ENCODE peak calls at places on chromosomes 1 and 21, in four cellular contexts. One of them, this sample, is unnamed.
A peak's percentile ranks its signal among the peaks of the same experiment; 100 is the strongest.

GRCh38 chr1:87329756-87330200 is 1.1 kb downstream of the LMO4 start:
- DNase-seq in HepG2: no peak
- DNase-seq in K562: no peak
- DNase-seq in GM12878: no peak
- DNase-seq in this sample: no peak

GRCh38 chr1:246577720-246578106 is 11.5 kb downstream of the CNST start:
- DNase-seq in GM12878: no peak
- DNase-seq in K562: no peak
- DNase-seq in HepG2: no peak
- DNase-seq in this sample: no peak

GRCh38 chr1:201176931-201177330 is 13.7 kb upstream of the IGFN1 start:
- DNase-seq in GM12878: no peak
- DNase-seq in K562: no peak
- DNase-seq in HepG2: no peak
- DNase-seq in this sample: no peak

GRCh38 chr1:200808846-200809245 is 63.9 kb upstream of the GPR25 start:
- DNase-seq in GM12878: no peak
- DNase-seq in K562: no peak
- DNase-seq in HepG2: no peak
- DNase-seq in this sample: no peak

GRCh38 chr1:7159116-7159781 is 374.0 kb downstream of the CAMTA1 start:
- DNase-seq in K562: no peak
- DNase-seq in HepG2: peak; percentile 43
- DNase-seq in GM12878: no peak
- DNase-seq in this sample: no peak

GRCh38 chr21:38286739-38287426 is 30.1 kb downstream of the KCNJ15 start:
- DNase-seq in HepG2: no peak
- DNase-seq in GM12878: no peak
- DNase-seq in K562: no peak
- DNase-seq in this sample: no peak

GRCh38 chr1:108814343-108815125 is 42.4 kb downstream of the AKNAD1 start:
- DNase-seq in GM12878: no peak
- DNase-seq in K562: no peak
- DNase-seq in HepG2: no peak
- DNase-seq in this sample: no peak

GRCh38 chr1:66271904-66272254 is 262.1 kb upstream of the SGIP1 start:
- DNase-seq in HepG2: no peak
- DNase-seq in K562: no peak
- DNase-seq in GM12878: no peak
- DNase-seq in this sample: peak; percentile 25

GRCh38 chr1:62185677-62186076 is 9.0 kb upstream of the L1TD1 start:
- DNase-seq in GM12878: no peak
- DNase-seq in HepG2: no peak
- DNase-seq in K562: no peak
- DNase-seq in this sample: no peak

GRCh38 chr1:225918280-225918679 is 5.8 kb downstream of the PYCR2 start:
- DNase-seq in HepG2: no peak
- DNase-seq in K562: no peak
- DNase-seq in GM12878: no peak
- DNase-seq in this sample: no peak

GRCh38 chr1:23525558-23526174 is 5.4 kb downstream of the E2F2 start:
- DNase-seq in HepG2: no peak
- DNase-seq in K562: no peak
- DNase-seq in GM12878: no peak
- DNase-seq in this sample: no peak

GRCh38 chr1:218660678-218661053 is 315.5 kb downstream of the TGFB2 start:
- DNase-seq in K562: no peak
- DNase-seq in GM12878: no peak
- DNase-seq in HepG2: no peak
- DNase-seq in this sample: peak; percentile 61

GRCh38 chr1:114819869-114820268 is 34.8 kb upstream of the SYCP1 start:
- DNase-seq in HepG2: no peak
- DNase-seq in K562: no peak
- DNase-seq in GM12878: no peak
- DNase-seq in this sample: no peak

GRCh38 chr1:47627471-47628370 is 189.9 kb downstream of the FOXD2 start:
- DNase-seq in K562: no peak
- DNase-seq in GM12878: no peak
- DNase-seq in HepG2: no peak
- DNase-seq in this sample: no peak

GRCh38 chr1:34785875-34786470 is 5.0 kb downstream of the GJB3 start:
- DNase-seq in GM12878: no peak
- DNase-seq in HepG2: no peak
- DNase-seq in K562: no peak
- DNase-seq in this sample: no peak

GRCh38 chr1:26574018-26574417 is 44.5 kb downstream of the RPS6KA1 start:
- DNase-seq in GM12878: no peak
- DNase-seq in K562: no peak
- DNase-seq in HepG2: no peak
- DNase-seq in this sample: no peak

GRCh38 chr1:46757256-46757955 is 38.5 kb upstream of the EFCAB14 start:
- DNase-seq in HepG2: no peak
- DNase-seq in GM12878: no peak
- DNase-seq in K562: no peak
- DNase-seq in this sample: no peak

GRCh38 chr1:115300087-115300856 is 37.8 kb downstream of the NGF start:
- DNase-seq in HepG2: no peak
- DNase-seq in GM12878: no peak
- DNase-seq in K562: no peak
- DNase-seq in this sample: no peak

GRCh38 chr1:179817789-179818188 is 59.8 kb downstream of the TOR1AIP2 start:
- DNase-seq in GM12878: no peak
- DNase-seq in HepG2: no peak
- DNase-seq in K562: no peak
- DNase-seq in this sample: no peak

GRCh38 chr1:240139511-240139910 is 47.8 kb downstream of the FMN2 start:
- DNase-seq in K562: no peak
- DNase-seq in GM12878: no peak
- DNase-seq in HepG2: no peak
- DNase-seq in this sample: no peak

GRCh38 chr1:28437260-28437923 is 67.9 kb downstream of the PHACTR4 start:
- DNase-seq in HepG2: peak; percentile 58
- DNase-seq in K562: no peak
- DNase-seq in GM12878: no peak
- DNase-seq in this sample: no peak

GRCh38 chr1:1890506-1891348 is at the start of gene GNB1:
- DNase-seq in K562: peak; percentile 93
- DNase-seq in GM12878: peak; percentile 48
- DNase-seq in HepG2: peak; percentile 70
- DNase-seq in this sample: peak; percentile 84

GRCh38 chr21:38804617-38805281 is 980 bp upstream of the ETS2 start:
- DNase-seq in K562: peak; percentile 77
- DNase-seq in HepG2: no peak
- DNase-seq in GM12878: no peak
- DNase-seq in this sample: no peak

GRCh38 chr1:55773189-55773940 is 558.2 kb upstream of the USP24 start:
- DNase-seq in HepG2: no peak
- DNase-seq in K562: no peak
- DNase-seq in GM12878: no peak
- DNase-seq in this sample: no peak

GRCh38 chr21:33025106-33025470 is 647 bp upstream of the OLIG2 start:
- DNase-seq in GM12878: no peak
- DNase-seq in K562: no peak
- DNase-seq in HepG2: no peak
- DNase-seq in this sample: no peak

GRCh38 chr1:104163912-104164476 is 414.3 kb downstream of the AMY1C start:
- DNase-seq in K562: no peak
- DNase-seq in GM12878: no peak
- DNase-seq in HepG2: no peak
- DNase-seq in this sample: no peak

DNA sequence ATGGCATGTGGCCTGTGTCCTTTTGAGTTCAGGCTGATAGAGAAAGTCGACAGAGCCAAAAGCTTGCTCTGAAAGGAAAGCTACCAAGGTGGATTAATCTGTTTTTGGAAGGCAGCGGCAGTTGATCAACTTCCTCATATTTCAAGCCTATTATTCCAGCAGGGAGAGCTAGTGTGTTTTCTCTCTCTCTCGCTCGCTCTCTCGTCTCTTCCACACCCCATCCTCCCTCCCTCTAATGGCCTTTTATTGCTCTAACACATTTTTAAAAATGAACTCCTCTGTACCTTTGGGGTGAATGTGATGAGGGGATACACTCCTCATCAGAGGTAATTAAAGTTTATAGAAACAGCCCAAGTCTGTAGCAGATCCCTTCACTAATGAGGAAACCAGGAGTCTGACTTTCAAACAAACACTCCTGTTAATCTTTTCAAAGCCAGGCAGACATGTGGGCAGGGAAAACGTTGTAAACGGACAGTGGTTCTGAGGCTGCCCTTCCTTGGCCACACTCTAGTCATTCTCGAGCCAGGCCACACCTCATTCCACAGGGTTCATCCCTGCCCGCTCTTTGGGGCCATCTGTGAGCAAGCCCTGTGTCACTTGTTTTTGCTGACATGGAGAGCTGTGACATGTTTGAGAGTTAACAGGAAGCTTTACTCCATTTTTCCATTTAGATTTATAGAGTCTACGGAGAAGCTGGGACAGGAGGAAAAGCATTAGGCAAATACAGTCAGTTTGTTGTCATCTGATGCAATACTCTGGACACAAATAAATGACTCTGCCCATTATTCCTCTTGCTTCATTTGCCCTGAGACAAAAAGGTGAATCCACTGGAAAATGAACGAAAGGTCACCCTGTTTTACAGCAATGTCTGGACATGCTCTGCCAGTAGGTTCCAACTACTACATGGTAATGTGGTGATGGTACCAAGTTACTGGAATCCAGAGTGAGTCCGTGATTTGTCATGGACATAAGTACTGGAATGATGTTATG is 126.7 kb downstream of the CLIC6 start:
- DNase-seq in HepG2: peak; percentile 76
- DNase-seq in GM12878: no peak
- DNase-seq in K562: no peak
- DNase-seq in this sample: peak; percentile 75
- TF ChIP-seq POLR2AphosphoS2 in HepG2: no peak
- TF ChIP-seq POLR2AphosphoS2 in GM12878: no peak
- TF ChIP-seq POLR2AphosphoS2 in K562: peak; percentile 32
- TF ChIP-seq POLR2AphosphoS2 in this sample: no peak

GRCh38 chr1:3909615-3910014 is 9.5 kb upstream of the C1orf174 start:
- DNase-seq in GM12878: no peak
- DNase-seq in K562: no peak
- DNase-seq in HepG2: no peak
- DNase-seq in this sample: no peak
- TF ChIP-seq POLR2AphosphoS2 in GM12878: no peak
- TF ChIP-seq POLR2AphosphoS2 in K562: no peak
- TF ChIP-seq POLR2AphosphoS2 in HepG2: no peak
- TF ChIP-seq POLR2AphosphoS2 in this sample: no peak

GRCh38 chr1:77990629-77991204 is 11.8 kb upstream of the FUBP1 start:
- DNase-seq in K562: no peak
- DNase-seq in HepG2: no peak
- DNase-seq in GM12878: no peak
- DNase-seq in this sample: no peak
- TF ChIP-seq POLR2AphosphoS2 in K562: no peak
- TF ChIP-seq POLR2AphosphoS2 in HepG2: no peak
- TF ChIP-seq POLR2AphosphoS2 in GM12878: no peak
- TF ChIP-seq POLR2AphosphoS2 in this sample: no peak

GRCh38 chr1:36752431-36752830 is 269.7 kb upstream of the CSF3R start:
- DNase-seq in HepG2: no peak
- DNase-seq in K562: no peak
- DNase-seq in GM12878: no peak
- DNase-seq in this sample: no peak

GRCh38 chr1:36754366-36754765 is 271.7 kb upstream of the CSF3R start:
- DNase-seq in HepG2: no peak
- DNase-seq in GM12878: no peak
- DNase-seq in K562: no peak
- DNase-seq in this sample: no peak

GRCh38 chr1:36752891-36753361 is 270.2 kb upstream of the CSF3R start:
- DNase-seq in GM12878: no peak
- DNase-seq in HepG2: peak; percentile 12
- DNase-seq in K562: no peak
- DNase-seq in this sample: no peak

GRCh38 chr1:36753451-36753850 is 270.7 kb upstream of the CSF3R start:
- DNase-seq in HepG2: no peak
- DNase-seq in GM12878: no peak
- DNase-seq in K562: no peak
- DNase-seq in this sample: no peak

GRCh38 chr1:36755313-36756230 is 272.9 kb upstream of the CSF3R start:
- DNase-seq in GM12878: no peak
- DNase-seq in HepG2: no peak
- DNase-seq in K562: no peak
- DNase-seq in this sample: no peak
- TF ChIP-seq POLR2AphosphoS2 in GM12878: no peak
- TF ChIP-seq POLR2AphosphoS2 in HepG2: no peak
- TF ChIP-seq POLR2AphosphoS2 in K562: no peak
- TF ChIP-seq POLR2AphosphoS2 in this sample: no peak

DNA sequence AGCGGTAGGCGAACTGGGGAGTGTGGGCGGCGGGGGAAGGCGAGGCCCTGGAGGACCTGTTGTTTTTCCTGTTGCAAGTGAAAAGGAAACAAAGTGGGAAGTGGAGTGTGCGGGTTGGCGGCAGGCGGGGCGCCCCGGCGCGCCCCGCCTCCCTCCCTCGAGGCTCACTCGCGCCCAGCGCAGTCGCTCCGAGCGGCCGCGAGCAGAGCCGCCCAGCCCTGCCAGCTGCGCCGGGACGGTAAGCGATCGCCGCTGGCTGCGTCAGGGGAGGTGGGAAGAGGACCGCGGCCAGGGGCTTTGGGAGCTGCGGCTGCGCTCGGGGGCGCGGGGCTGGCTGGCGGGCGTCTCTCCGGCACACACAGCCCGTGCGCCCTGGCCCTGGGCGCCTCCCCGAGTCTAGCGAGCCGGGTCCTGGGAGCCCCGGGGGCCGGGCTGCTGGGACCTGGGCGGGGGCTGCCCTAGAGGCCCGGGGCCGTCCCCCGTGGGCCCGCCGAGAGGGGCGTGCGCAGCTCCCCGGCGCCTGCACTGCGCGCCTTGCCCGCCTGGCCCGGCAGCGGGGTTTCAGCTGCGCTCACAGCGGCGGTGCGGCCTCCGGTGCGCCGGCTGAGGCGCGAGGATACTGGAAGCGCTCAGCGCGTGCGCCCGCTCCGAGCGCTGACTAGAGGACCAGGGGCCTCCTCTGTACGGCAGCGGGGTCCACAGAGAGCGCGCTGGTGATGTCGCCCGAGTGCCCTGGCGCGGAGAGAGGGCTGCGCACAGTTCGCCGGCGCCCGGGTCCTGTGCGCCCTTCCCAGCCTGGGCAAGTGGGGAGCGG is at the start of gene PIK3CD:
- DNase-seq in HepG2: no peak
- DNase-seq in K562: peak; percentile 71
- DNase-seq in GM12878: no peak
- DNase-seq in this sample: peak; percentile 22
- TF ChIP-seq POLR2AphosphoS2 in HepG2: no peak
- TF ChIP-seq POLR2AphosphoS2 in K562: no peak
- TF ChIP-seq POLR2AphosphoS2 in GM12878: peak; percentile 87
- TF ChIP-seq POLR2AphosphoS2 in this sample: no peak